ENCODE peak calls at places on chromosomes 5 and 9, in six cellular contexts. One of them, this sample, is unnamed.

GRCh38 chr5:95975703-95976102 is 14.1 kb upstream of the ELL2 start:
- DNase-seq in foreskin fibroblast: no peak
- DNase-seq in lower lobe of right lung: no peak
- DNase-seq in esophagus squamous epithelium: no peak
- DNase-seq in uterus: no peak
- DNase-seq in PC-9: no peak
- DNase-seq in this sample: no peak

GRCh38 chr5:68139601-68140441 is 75.7 kb upstream of the PIK3R1 start:
- DNase-seq in uterus: no peak
- DNase-seq in esophagus squamous epithelium: no peak
- DNase-seq in PC-9: no peak
- DNase-seq in foreskin fibroblast: no peak
- DNase-seq in lower lobe of right lung: no peak
- DNase-seq in this sample: no peak

GRCh38 chr9:129866373-129867137 is 31.3 kb downstream of the USP20 start:
- DNase-seq in PC-9: no peak
- DNase-seq in lower lobe of right lung: no peak
- DNase-seq in esophagus squamous epithelium: no peak
- DNase-seq in foreskin fibroblast: peak
- DNase-seq in uterus: no peak
- DNase-seq in this sample: no peak

GRCh38 chr9:116112236-116112635 is 41.4 kb upstream of the PAPPA start:
- DNase-seq in uterus: no peak
- DNase-seq in lower lobe of right lung: no peak
- DNase-seq in esophagus squamous epithelium: no peak
- DNase-seq in foreskin fibroblast: no peak
- DNase-seq in PC-9: no peak
- DNase-seq in this sample: no peak

GRCh38 chr5:139647406-139648204 is 544 bp upstream of the CXXC5 start:
- DNase-seq in esophagus squamous epithelium: no peak
- DNase-seq in foreskin fibroblast: no peak
- DNase-seq in PC-9: no peak
- DNase-seq in lower lobe of right lung: no peak
- DNase-seq in uterus: no peak
- DNase-seq in this sample: no peak

GRCh38 chr5:160230686-160231527 is 1.6 kb downstream of the FABP6 start:
- DNase-seq in uterus: no peak
- DNase-seq in lower lobe of right lung: peak
- DNase-seq in foreskin fibroblast: peak
- DNase-seq in PC-9: peak
- DNase-seq in esophagus squamous epithelium: no peak
- DNase-seq in this sample: no peak

GRCh38 chr9:37801287-37801850 is 772 bp downstream of the DCAF10 start:
- DNase-seq in lower lobe of right lung: peak
- DNase-seq in esophagus squamous epithelium: no peak
- DNase-seq in uterus: peak
- DNase-seq in PC-9: no peak
- DNase-seq in foreskin fibroblast: no peak
- DNase-seq in this sample: no peak

GRCh38 chr9:37004424-37004935 is 29.6 kb downstream of the PAX5 start:
- DNase-seq in lower lobe of right lung: no peak
- DNase-seq in esophagus squamous epithelium: no peak
- DNase-seq in uterus: no peak
- DNase-seq in foreskin fibroblast: no peak
- DNase-seq in PC-9: no peak
- DNase-seq in this sample: no peak

GRCh38 chr5:71904852-71905251 is 185.8 kb downstream of the CARTPT start:
- DNase-seq in PC-9: no peak
- DNase-seq in lower lobe of right lung: no peak
- DNase-seq in foreskin fibroblast: no peak
- DNase-seq in esophagus squamous epithelium: no peak
- DNase-seq in uterus: no peak
- DNase-seq in this sample: no peak

GRCh38 chr9:76796296-76796695 is 32.1 kb downstream of the PCA3 start:
- DNase-seq in lower lobe of right lung: no peak
- DNase-seq in foreskin fibroblast: no peak
- DNase-seq in PC-9: no peak
- DNase-seq in uterus: no peak
- DNase-seq in esophagus squamous epithelium: no peak
- DNase-seq in this sample: no peak

GRCh38 chr5:64869419-64869818 is 100.7 kb downstream of the CWC27 start:
- DNase-seq in lower lobe of right lung: no peak
- DNase-seq in uterus: no peak
- DNase-seq in esophagus squamous epithelium: no peak
- DNase-seq in PC-9: no peak
- DNase-seq in foreskin fibroblast: peak
- DNase-seq in this sample: peak

GRCh38 chr5:172875372-172876279 is 41.6 kb downstream of the ERGIC1 start:
- DNase-seq in PC-9: peak
- DNase-seq in uterus: no peak
- DNase-seq in esophagus squamous epithelium: no peak
- DNase-seq in lower lobe of right lung: no peak
- DNase-seq in foreskin fibroblast: no peak
- DNase-seq in this sample: no peak

GRCh38 chr5:148941810-148942209 is 115.4 kb downstream of the ADRB2 start:
- DNase-seq in uterus: no peak
- DNase-seq in esophagus squamous epithelium: no peak
- DNase-seq in PC-9: no peak
- DNase-seq in lower lobe of right lung: no peak
- DNase-seq in foreskin fibroblast: no peak
- DNase-seq in this sample: no peak

GRCh38 chr9:114059047-114059803 is 18.9 kb downstream of the AMBP start:
- DNase-seq in PC-9: no peak
- DNase-seq in foreskin fibroblast: no peak
- DNase-seq in lower lobe of right lung: no peak
- DNase-seq in esophagus squamous epithelium: no peak
- DNase-seq in uterus: no peak
- DNase-seq in this sample: no peak

GRCh38 chr9:127166651-127167524 is 44.5 kb upstream of the ANGPTL2 start:
- DNase-seq in esophagus squamous epithelium: no peak
- DNase-seq in uterus: no peak
- DNase-seq in PC-9: peak
- DNase-seq in lower lobe of right lung: no peak
- DNase-seq in foreskin fibroblast: no peak
- DNase-seq in this sample: no peak

GRCh38 chr5:149895416-149896345 is 48.9 kb downstream of the PDE6A start:
- DNase-seq in foreskin fibroblast: peak
- DNase-seq in PC-9: no peak
- DNase-seq in esophagus squamous epithelium: no peak
- DNase-seq in uterus: no peak
- DNase-seq in lower lobe of right lung: no peak
- DNase-seq in this sample: no peak

GRCh38 chr5:66877843-66878242 is 281.6 kb downstream of the MAST4 start:
- DNase-seq in uterus: no peak
- DNase-seq in lower lobe of right lung: no peak
- DNase-seq in PC-9: peak
- DNase-seq in esophagus squamous epithelium: no peak
- DNase-seq in foreskin fibroblast: no peak
- DNase-seq in this sample: no peak

GRCh38 chr5:15002791-15003190 is 131.2 kb upstream of the ANKH start:
- DNase-seq in esophagus squamous epithelium: no peak
- DNase-seq in foreskin fibroblast: no peak
- DNase-seq in lower lobe of right lung: no peak
- DNase-seq in uterus: no peak
- DNase-seq in PC-9: no peak
- DNase-seq in this sample: no peak

GRCh38 chr5:54861212-54861894 is 124.0 kb downstream of the ESM1 start:
- DNase-seq in PC-9: no peak
- DNase-seq in uterus: no peak
- DNase-seq in esophagus squamous epithelium: no peak
- DNase-seq in lower lobe of right lung: no peak
- DNase-seq in foreskin fibroblast: peak
- DNase-seq in this sample: no peak

GRCh38 chr5:1754531-1755220 is 45.0 kb downstream of the MRPL36 start:
- DNase-seq in PC-9: no peak
- DNase-seq in foreskin fibroblast: no peak
- DNase-seq in lower lobe of right lung: peak
- DNase-seq in esophagus squamous epithelium: no peak
- DNase-seq in uterus: peak
- DNase-seq in this sample: no peak

GRCh38 chr5:130536726-130537125 is 628.3 kb downstream of the HINT1 start:
- DNase-seq in esophagus squamous epithelium: no peak
- DNase-seq in PC-9: no peak
- DNase-seq in uterus: no peak
- DNase-seq in lower lobe of right lung: no peak
- DNase-seq in foreskin fibroblast: no peak
- DNase-seq in this sample: no peak

GRCh38 chr5:82105457-82105856 is 133.6 kb downstream of the ATG10 start:
- DNase-seq in foreskin fibroblast: no peak
- DNase-seq in esophagus squamous epithelium: no peak
- DNase-seq in lower lobe of right lung: no peak
- DNase-seq in PC-9: no peak
- DNase-seq in uterus: no peak
- DNase-seq in this sample: no peak

GRCh38 chr5:82106207-82106606 is 134.4 kb downstream of the ATG10 start:
- DNase-seq in foreskin fibroblast: no peak
- DNase-seq in lower lobe of right lung: no peak
- DNase-seq in PC-9: no peak
- DNase-seq in uterus: no peak
- DNase-seq in esophagus squamous epithelium: no peak
- DNase-seq in this sample: no peak

GRCh38 chr5:82106806-82107205 is 135.0 kb downstream of the ATG10 start:
- DNase-seq in esophagus squamous epithelium: no peak
- DNase-seq in PC-9: no peak
- DNase-seq in foreskin fibroblast: no peak
- DNase-seq in lower lobe of right lung: no peak
- DNase-seq in uterus: no peak
- DNase-seq in this sample: no peak

GRCh38 chr5:82109013-82109412 is 137.2 kb downstream of the ATG10 start:
- DNase-seq in foreskin fibroblast: no peak
- DNase-seq in uterus: no peak
- DNase-seq in esophagus squamous epithelium: no peak
- DNase-seq in lower lobe of right lung: no peak
- DNase-seq in PC-9: no peak
- DNase-seq in this sample: no peak

GRCh38 chr5:82107277-82107676 is 135.5 kb downstream of the ATG10 start:
- DNase-seq in esophagus squamous epithelium: no peak
- DNase-seq in lower lobe of right lung: no peak
- DNase-seq in uterus: no peak
- DNase-seq in PC-9: no peak
- DNase-seq in foreskin fibroblast: peak
- DNase-seq in this sample: no peak
- TF ChIP-seq CTCF in esophagus squamous epithelium: no peak
- TF ChIP-seq CTCF in lower lobe of right lung: peak
- TF ChIP-seq CTCF in uterus: peak
- TF ChIP-seq CTCF in PC-9: peak
- TF ChIP-seq CTCF in foreskin fibroblast: peak
- TF ChIP-seq CTCF in this sample: peak

DNA sequence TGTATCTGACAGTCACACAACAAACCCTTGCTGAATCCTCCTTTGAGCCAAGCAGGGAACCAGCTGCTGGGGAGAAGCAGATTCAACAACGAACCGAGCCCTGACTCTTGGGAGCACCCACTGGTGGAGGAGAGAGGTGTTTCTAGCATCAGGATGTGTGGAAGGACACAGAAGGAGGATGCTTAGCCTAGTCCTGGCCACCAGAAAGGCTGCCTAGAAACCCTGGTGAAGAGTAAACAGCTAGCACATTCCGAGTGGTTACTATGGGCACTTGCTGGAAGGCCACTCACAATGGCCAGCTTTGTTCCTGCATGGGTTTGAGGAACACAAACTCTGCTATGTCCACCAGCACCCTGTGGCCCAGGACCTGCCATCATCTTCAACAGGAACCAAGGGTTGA is 1.8 kb downstream of the TIFAB start:
- DNase-seq in uterus: no peak
- DNase-seq in PC-9: no peak
- DNase-seq in foreskin fibroblast: no peak
- DNase-seq in esophagus squamous epithelium: no peak
- DNase-seq in lower lobe of right lung: no peak
- DNase-seq in this sample: no peak
- H3K4me3 ChIP-seq in uterus: no peak
- H3K4me3 ChIP-seq in PC-9: no peak
- H3K4me3 ChIP-seq in foreskin fibroblast: no peak
- H3K4me3 ChIP-seq in esophagus squamous epithelium: no peak
- H3K4me3 ChIP-seq in lower lobe of right lung: no peak
- H3K4me3 ChIP-seq in this sample: no peak

GRCh38 chr9:88532320-88532719 is 2.7 kb upstream of the NXNL2 start:
- DNase-seq in foreskin fibroblast: no peak
- DNase-seq in esophagus squamous epithelium: no peak
- DNase-seq in lower lobe of right lung: peak
- DNase-seq in PC-9: no peak
- DNase-seq in uterus: peak
- DNase-seq in this sample: no peak
- TF ChIP-seq CTCF in foreskin fibroblast: no peak
- TF ChIP-seq CTCF in esophagus squamous epithelium: no peak
- TF ChIP-seq CTCF in lower lobe of right lung: no peak
- TF ChIP-seq CTCF in PC-9: no peak
- TF ChIP-seq CTCF in uterus: peak
- TF ChIP-seq CTCF in this sample: no peak

GRCh38 chr5:43019615-43020293 is 20.4 kb downstream of the ANXA2R start:
- DNase-seq in foreskin fibroblast: no peak
- DNase-seq in PC-9: peak
- DNase-seq in uterus: no peak
- DNase-seq in lower lobe of right lung: peak
- DNase-seq in esophagus squamous epithelium: peak
- DNase-seq in this sample: no peak
- H3K4me3 ChIP-seq in foreskin fibroblast: peak
- H3K4me3 ChIP-seq in PC-9: peak
- H3K4me3 ChIP-seq in uterus: peak
- H3K4me3 ChIP-seq in lower lobe of right lung: peak
- H3K4me3 ChIP-seq in esophagus squamous epithelium: peak
- H3K4me3 ChIP-seq in this sample: peak

This sample was measured in AG09309.